ENCODE peak calls at places on chromosome 12, in six cellular contexts. One of them, this sample, is unnamed.

GRCh38 chr12:74780458-74781241 is 243.0 kb downstream of the ATXN7L3B start:
- DNase-seq in GM12892: no peak
- DNase-seq in astrocyte of the spinal cord: peak
- DNase-seq in hypothalamus: no peak
- DNase-seq in WERI-Rb-1: peak
- DNase-seq in NCI-H1092 treated with DMSO at 0.1 percent for 48 hours: no peak
- DNase-seq in this sample: no peak

GRCh38 chr12:93780115-93780641 is 103.0 kb downstream of the CRADD start:
- DNase-seq in NCI-H1092 treated with DMSO at 0.1 percent for 48 hours: no peak
- DNase-seq in WERI-Rb-1: no peak
- DNase-seq in hypothalamus: no peak
- DNase-seq in GM12892: no peak
- DNase-seq in astrocyte of the spinal cord: peak
- DNase-seq in this sample: no peak

GRCh38 chr12:9649532-9649940 is 20.0 kb upstream of the CLEC2D start:
- DNase-seq in hypothalamus: no peak
- DNase-seq in NCI-H1092 treated with DMSO at 0.1 percent for 48 hours: no peak
- DNase-seq in WERI-Rb-1: no peak
- DNase-seq in astrocyte of the spinal cord: peak
- DNase-seq in GM12892: no peak
- DNase-seq in this sample: no peak

GRCh38 chr12:53049582-53050318 is at the start of gene TNS2:
- DNase-seq in hypothalamus: no peak
- DNase-seq in WERI-Rb-1: peak
- DNase-seq in astrocyte of the spinal cord: no peak
- DNase-seq in NCI-H1092 treated with DMSO at 0.1 percent for 48 hours: peak
- DNase-seq in GM12892: peak
- DNase-seq in this sample: no peak

GRCh38 chr12:120680165-120680738 is 6.7 kb upstream of the MLEC start:
- DNase-seq in hypothalamus: no peak
- DNase-seq in GM12892: no peak
- DNase-seq in NCI-H1092 treated with DMSO at 0.1 percent for 48 hours: no peak
- DNase-seq in astrocyte of the spinal cord: no peak
- DNase-seq in WERI-Rb-1: no peak
- DNase-seq in this sample: no peak

GRCh38 chr12:27506645-27507189 is 17.3 kb upstream of the PPFIBP1 start:
- DNase-seq in astrocyte of the spinal cord: no peak
- DNase-seq in hypothalamus: no peak
- DNase-seq in WERI-Rb-1: no peak
- DNase-seq in NCI-H1092 treated with DMSO at 0.1 percent for 48 hours: no peak
- DNase-seq in GM12892: no peak
- DNase-seq in this sample: no peak

GRCh38 chr12:95674088-95674595 is 116.4 kb downstream of the NTN4 start:
- DNase-seq in WERI-Rb-1: no peak
- DNase-seq in NCI-H1092 treated with DMSO at 0.1 percent for 48 hours: peak
- DNase-seq in hypothalamus: no peak
- DNase-seq in GM12892: no peak
- DNase-seq in astrocyte of the spinal cord: no peak
- DNase-seq in this sample: no peak

GRCh38 chr12:79317184-79317847 is 373.4 kb downstream of the PAWR start:
- DNase-seq in NCI-H1092 treated with DMSO at 0.1 percent for 48 hours: no peak
- DNase-seq in GM12892: no peak
- DNase-seq in astrocyte of the spinal cord: no peak
- DNase-seq in hypothalamus: no peak
- DNase-seq in WERI-Rb-1: no peak
- DNase-seq in this sample: no peak

GRCh38 chr12:77925536-77926108 is 94.9 kb downstream of the NAV3 start:
- DNase-seq in astrocyte of the spinal cord: peak
- DNase-seq in WERI-Rb-1: peak
- DNase-seq in NCI-H1092 treated with DMSO at 0.1 percent for 48 hours: peak
- DNase-seq in hypothalamus: peak
- DNase-seq in GM12892: peak
- DNase-seq in this sample: peak

GRCh38 chr12:88113871-88114270 is 28.0 kb downstream of the CEP290 start:
- DNase-seq in astrocyte of the spinal cord: peak
- DNase-seq in GM12892: no peak
- DNase-seq in hypothalamus: no peak
- DNase-seq in WERI-Rb-1: no peak
- DNase-seq in NCI-H1092 treated with DMSO at 0.1 percent for 48 hours: no peak
- DNase-seq in this sample: no peak

GRCh38 chr12:79344855-79345840 is 345.6 kb downstream of the PAWR start:
- DNase-seq in WERI-Rb-1: peak
- DNase-seq in astrocyte of the spinal cord: peak
- DNase-seq in hypothalamus: no peak
- DNase-seq in GM12892: peak
- DNase-seq in NCI-H1092 treated with DMSO at 0.1 percent for 48 hours: peak
- DNase-seq in this sample: no peak

GRCh38 chr12:56571131-56571530 is 49.5 kb downstream of the RBMS2 start:
- DNase-seq in hypothalamus: no peak
- DNase-seq in GM12892: no peak
- DNase-seq in NCI-H1092 treated with DMSO at 0.1 percent for 48 hours: no peak
- DNase-seq in WERI-Rb-1: no peak
- DNase-seq in astrocyte of the spinal cord: no peak
- DNase-seq in this sample: no peak

GRCh38 chr12:53791735-53792326 is 40.1 kb upstream of the CISTR start:
- DNase-seq in hypothalamus: no peak
- DNase-seq in GM12892: no peak
- DNase-seq in NCI-H1092 treated with DMSO at 0.1 percent for 48 hours: no peak
- DNase-seq in astrocyte of the spinal cord: no peak
- DNase-seq in WERI-Rb-1: peak
- DNase-seq in this sample: no peak

GRCh38 chr12:29880987-29881386 is 97.2 kb upstream of the TMTC1 start:
- DNase-seq in GM12892: no peak
- DNase-seq in NCI-H1092 treated with DMSO at 0.1 percent for 48 hours: no peak
- DNase-seq in WERI-Rb-1: no peak
- DNase-seq in hypothalamus: no peak
- DNase-seq in astrocyte of the spinal cord: no peak
- DNase-seq in this sample: no peak

GRCh38 chr12:11228268-11228879 is 41.1 kb downstream of the PRB3 start:
- DNase-seq in NCI-H1092 treated with DMSO at 0.1 percent for 48 hours: peak
- DNase-seq in WERI-Rb-1: peak
- DNase-seq in GM12892: peak
- DNase-seq in hypothalamus: no peak
- DNase-seq in astrocyte of the spinal cord: peak
- DNase-seq in this sample: no peak

GRCh38 chr12:51033457-51034089 is 7.4 kb upstream of the SLC11A2 start:
- DNase-seq in WERI-Rb-1: no peak
- DNase-seq in NCI-H1092 treated with DMSO at 0.1 percent for 48 hours: no peak
- DNase-seq in astrocyte of the spinal cord: no peak
- DNase-seq in hypothalamus: no peak
- DNase-seq in GM12892: no peak
- DNase-seq in this sample: no peak

GRCh38 chr12:54750-55535 is 11.6 kb upstream of the IQSEC3 start:
- DNase-seq in WERI-Rb-1: no peak
- DNase-seq in NCI-H1092 treated with DMSO at 0.1 percent for 48 hours: no peak
- DNase-seq in GM12892: no peak
- DNase-seq in astrocyte of the spinal cord: no peak
- DNase-seq in hypothalamus: no peak
- DNase-seq in this sample: no peak

This sample was measured in nucleus accumbens.